ENCODE peak calls at places on chromosomes 5 and 9, in five cellular contexts. W, G, C, X and U are unnamed samples. For H3K4me1 and H3K36me3, the result is how much of the 10 kb centered on the place peaks cover.

GRCh38 chr5:68178579-68178978 is 37.0 kb upstream of the PIK3R1 start:
- DNase-seq in W (no peak), G (no peak), C (no peak), X (no peak), U (no peak)

GRCh38 chr5:11422342-11422741 is 481.9 kb downstream of the CTNND2 start:
- DNase-seq in W (no peak), G (no peak), C (no peak), X (no peak), U (no peak)

GRCh38 chr9:72362118-72362531 is 2.9 kb downstream of the ZFAND5 start:
- DNase-seq in W (no peak), G (no peak), C (no peak), X (no peak), U (no peak)

GRCh38 chr5:112329429-112330090 is 89.5 kb downstream of the EPB41L4A start:
- DNase-seq in W (peak), G (no peak), C (no peak), X (no peak), U (no peak)

GRCh38 chr5:132054031-132054696 is 6.3 kb upstream of the IL3 start:
- DNase-seq in W (no peak), G (peak), C (no peak), X (no peak), U (no peak)

GRCh38 chr5:55636711-55637110 is 75.4 kb downstream of the SLC38A9 start:
- DNase-seq in W (peak), G (no peak), C (no peak), X (peak), U (no peak)

GRCh38 chr5:56326116-56326515 is 93.0 kb upstream of the ANKRD55 start:
- DNase-seq in W (no peak), G (no peak), C (no peak), X (no peak), U (no peak)

GRCh38 chr9:101311759-101312420 is 72.9 kb downstream of the BAAT start:
- DNase-seq in W (peak), G (no peak), C (no peak), X (no peak), U (no peak)

GRCh38 chr5:147391781-147392180 is 118.1 kb downstream of the DPYSL3 start:
- DNase-seq in W (peak), G (peak), C (peak), X (no peak), U (peak)

GRCh38 chr9:131585375-131585774 is 40.1 kb downstream of the PRRT1B start:
- DNase-seq in W (no peak), G (no peak), C (no peak), X (no peak), U (no peak)

GRCh38 chr5:176640616-176641015 is 6.7 kb upstream of the TSPAN17 start:
- DNase-seq in W (no peak), G (no peak), C (no peak), X (no peak), U (no peak)

GRCh38 chr5:142977363-142978051 is 207.3 kb downstream of the ARHGAP26 start:
- DNase-seq in W (no peak), G (no peak), C (no peak), X (no peak), U (no peak)

GRCh38 chr9:26856413-26857032 is 36.1 kb downstream of the CAAP1 start:
- DNase-seq in W (peak), G (no peak), C (no peak), X (no peak), U (no peak)

GRCh38 chr9:35026671-35027070 is 37.1 kb downstream of the DNAJB5 start:
- DNase-seq in W (no peak), G (no peak), C (no peak), X (no peak), U (no peak)
- H3K4me1 ChIP-seq in W (under half), G (under half), C (under half), X (under half), U (under half)

GRCh38 chr9:129900263-129901041 is 65.2 kb downstream of the USP20 start:
- DNase-seq in W (no peak), G (no peak), C (no peak), X (no peak), U (no peak)
- H3K36me3 ChIP-seq in W (under half), G (under half), C (under half), X (under half), U (half or more)

DNA sequence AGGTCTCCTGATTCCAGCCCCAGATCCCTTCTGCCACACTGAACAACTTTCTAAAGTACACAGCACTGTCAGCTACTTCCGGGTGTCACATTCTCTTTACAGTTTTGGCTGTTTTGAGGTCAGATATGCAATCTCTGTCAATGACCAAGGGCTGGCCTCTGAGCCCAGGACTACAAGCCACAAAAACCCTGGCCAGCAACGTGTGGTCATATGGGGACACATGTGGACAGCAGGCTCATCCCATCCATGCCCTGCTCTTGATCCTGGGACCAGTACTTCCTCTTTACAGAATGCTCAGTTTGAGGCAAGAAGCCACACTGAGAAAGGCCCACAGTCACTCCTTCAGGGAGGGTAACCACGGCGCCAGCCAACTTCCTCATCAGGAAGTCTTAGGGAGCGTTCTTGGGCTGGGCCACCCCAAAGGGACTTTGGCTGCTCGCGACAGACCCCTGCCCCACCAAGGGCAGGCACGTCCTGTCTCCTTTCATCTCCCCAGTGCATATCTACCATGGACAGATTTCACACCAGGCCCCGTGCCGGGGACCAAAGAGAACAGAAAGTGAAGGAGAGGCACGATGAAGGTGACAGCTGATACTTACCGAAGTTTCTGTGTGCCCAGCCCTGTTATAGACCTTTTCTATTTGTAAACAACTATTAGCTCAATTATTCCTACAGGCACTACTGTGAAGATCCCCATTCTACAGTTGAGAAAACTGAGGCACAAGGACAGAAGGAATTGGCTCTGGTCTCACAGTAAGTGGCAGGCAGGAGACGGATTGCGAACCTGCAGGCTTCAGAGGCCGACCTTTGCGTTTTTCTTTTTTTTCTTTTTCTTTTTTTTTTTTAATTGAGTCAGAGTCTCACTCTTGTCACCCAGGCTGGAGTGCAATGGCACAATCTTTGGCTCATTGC is 37.3 kb downstream of the STK10 start:
- DNase-seq in W (no peak), G (peak), C (peak), X (no peak), U (peak)
- H3K4me3 ChIP-seq in W (no peak), G (no peak), C (no peak), X (no peak), U (no peak)

GRCh38 chr9:136726118-136726517 is 13.7 kb downstream of the DIPK1B start:
- DNase-seq in W (no peak), G (no peak), C (no peak), X (no peak), U (no peak)

GRCh38 chr9:136723362-136723976 is 11.1 kb downstream of the DIPK1B start:
- DNase-seq in W (no peak), G (no peak), C (no peak), X (no peak), U (no peak)

GRCh38 chr9:136725612-136726011 is 13.2 kb downstream of the DIPK1B start:
- DNase-seq in W (no peak), G (no peak), C (no peak), X (no peak), U (no peak)

GRCh38 chr9:136723989-136724388 is 11.6 kb downstream of the DIPK1B start:
- DNase-seq in W (no peak), G (no peak), C (no peak), X (no peak), U (no peak)

DNA sequence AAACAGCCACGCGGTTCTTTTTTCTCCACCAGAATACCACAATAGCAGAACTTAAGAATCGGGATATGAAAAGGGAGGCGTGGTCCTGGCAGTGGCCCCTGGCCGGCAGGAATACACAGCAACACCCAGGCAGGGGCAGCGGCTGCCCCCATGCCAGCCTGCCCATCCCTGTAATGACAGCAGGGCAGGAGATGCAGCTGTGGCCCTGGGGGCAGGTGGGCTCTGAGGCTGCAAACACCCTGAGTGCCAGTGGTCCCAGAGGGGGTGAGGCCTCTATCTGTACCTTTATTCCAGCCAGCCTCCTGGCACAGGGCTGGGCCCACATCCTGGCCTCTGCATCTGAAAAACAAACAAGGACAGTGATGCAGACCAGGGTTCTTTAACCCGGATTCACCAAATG is 12.4 kb downstream of the DIPK1B start:
- DNase-seq in W (no peak), G (no peak), C (no peak), X (no peak), U (no peak)
- H3K4me1 ChIP-seq in W (under half), G (half or more), C (under half), X (under half), U (under half)

GRCh38 chr5:181231444-181231843 is 8.4 kb downstream of the TRIM41 start:
- DNase-seq in W (no peak), G (no peak), C (no peak), X (no peak), U (no peak)
- H3K36me3 ChIP-seq in W (under half), G (half or more), C (under half), X (under half), U (under half)

DNA sequence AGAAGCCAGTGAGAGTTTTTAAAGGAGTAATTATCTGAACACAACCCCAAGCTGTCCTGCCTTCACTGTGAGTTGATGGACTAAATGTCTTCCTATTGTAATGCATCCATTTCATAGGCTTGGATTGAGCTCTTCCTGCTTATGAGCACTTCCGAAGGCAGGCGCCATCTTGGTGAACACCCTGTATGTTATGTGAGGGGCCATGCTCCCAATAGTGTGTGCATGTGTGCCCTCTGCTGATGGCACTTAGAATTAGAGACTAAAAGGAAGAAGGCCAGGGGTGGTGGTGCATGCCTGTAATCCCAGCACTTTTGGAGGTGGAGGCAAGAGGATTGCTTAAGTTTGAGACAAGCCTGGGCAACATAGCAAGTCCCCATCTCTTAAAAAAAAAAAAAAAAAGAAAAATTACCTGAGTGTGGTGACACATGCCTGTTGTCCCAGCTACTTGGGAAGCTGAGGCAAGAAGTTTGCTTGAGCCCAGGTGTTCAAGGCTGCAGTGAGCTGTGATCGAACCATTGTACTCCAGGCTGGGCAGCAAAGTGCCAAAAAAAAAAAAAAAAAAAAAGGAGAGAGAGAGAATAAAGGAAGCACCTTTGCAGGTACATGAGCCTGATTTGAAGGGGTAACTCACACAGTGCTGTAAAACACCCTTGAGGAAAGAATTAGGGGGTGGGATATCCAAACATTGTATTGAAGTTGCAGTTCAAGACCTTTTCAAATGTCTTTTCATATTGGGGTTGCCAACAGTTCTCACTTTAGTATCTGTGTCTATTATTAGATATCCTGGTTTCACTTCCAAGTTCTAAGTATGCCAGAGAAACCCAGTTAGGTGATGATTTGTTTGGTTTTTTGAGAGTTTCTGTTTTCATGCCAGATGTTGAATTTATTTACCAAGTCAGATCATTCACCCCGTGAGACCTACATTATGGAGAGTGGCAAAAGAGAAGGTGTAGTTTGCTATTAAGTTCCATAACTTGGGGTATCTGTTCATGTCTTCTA is 64.8 kb downstream of the C9orf152 start:
- DNase-seq in W (peak), G (no peak), C (no peak), X (no peak), U (no peak)
- H3K4me3 ChIP-seq in W (no peak), G (no peak), C (no peak), X (no peak), U (no peak)